ENCODE peak calls at places on chromosomes 6 and 20, in nine cellular contexts. One of them, this sample, is unnamed.

GRCh38 chr6:111076024-111076680 is 11.2 kb upstream of the SLC16A10 start:
- DNase-seq in GM04504: no peak
- DNase-seq in AG10803: no peak
- DNase-seq in activated naive CD8-positive, alpha-beta T cell treated with anti-CD3 and anti-CD28 coated beads, Interleukin-2, amount 50 U/mL, for 24 hours: no peak
- DNase-seq in CD8-positive, alpha-beta memory T cell: no peak
- DNase-seq in Caki2: peak
- DNase-seq in aorta: no peak
- DNase-seq in ELR: peak
- DNase-seq in HT-29: no peak
- DNase-seq in this sample: peak

GRCh38 chr20:6579417-6579816 is 188.1 kb upstream of the BMP2 start:
- DNase-seq in aorta: no peak
- DNase-seq in GM04504: no peak
- DNase-seq in Caki2: no peak
- DNase-seq in CD8-positive, alpha-beta memory T cell: no peak
- DNase-seq in activated naive CD8-positive, alpha-beta T cell treated with anti-CD3 and anti-CD28 coated beads, Interleukin-2, amount 50 U/mL, for 24 hours: no peak
- DNase-seq in ELR: no peak
- DNase-seq in AG10803: peak
- DNase-seq in HT-29: no peak
- DNase-seq in this sample: no peak

GRCh38 chr6:144411506-144412165 is 126.5 kb downstream of the UTRN start:
- DNase-seq in activated naive CD8-positive, alpha-beta T cell treated with anti-CD3 and anti-CD28 coated beads, Interleukin-2, amount 50 U/mL, for 24 hours: no peak
- DNase-seq in CD8-positive, alpha-beta memory T cell: no peak
- DNase-seq in Caki2: peak
- DNase-seq in ELR: peak
- DNase-seq in GM04504: no peak
- DNase-seq in HT-29: peak
- DNase-seq in AG10803: peak
- DNase-seq in aorta: no peak
- DNase-seq in this sample: peak

GRCh38 chr6:18845891-18846290 is 458.7 kb downstream of the RNF144B start:
- DNase-seq in HT-29: no peak
- DNase-seq in GM04504: no peak
- DNase-seq in CD8-positive, alpha-beta memory T cell: no peak
- DNase-seq in AG10803: no peak
- DNase-seq in Caki2: peak
- DNase-seq in aorta: no peak
- DNase-seq in ELR: no peak
- DNase-seq in activated naive CD8-positive, alpha-beta T cell treated with anti-CD3 and anti-CD28 coated beads, Interleukin-2, amount 50 U/mL, for 24 hours: no peak
- DNase-seq in this sample: no peak

GRCh38 chr6:123380257-123380656 is 256.5 kb downstream of the TRDN start:
- DNase-seq in ELR: peak
- DNase-seq in AG10803: peak
- DNase-seq in aorta: no peak
- DNase-seq in Caki2: peak
- DNase-seq in GM04504: no peak
- DNase-seq in activated naive CD8-positive, alpha-beta T cell treated with anti-CD3 and anti-CD28 coated beads, Interleukin-2, amount 50 U/mL, for 24 hours: no peak
- DNase-seq in HT-29: peak
- DNase-seq in CD8-positive, alpha-beta memory T cell: no peak
- DNase-seq in this sample: no peak

GRCh38 chr6:53615633-53616449 is 49.7 kb downstream of the KLHL31 start:
- DNase-seq in GM04504: no peak
- DNase-seq in Caki2: peak
- DNase-seq in CD8-positive, alpha-beta memory T cell: no peak
- DNase-seq in activated naive CD8-positive, alpha-beta T cell treated with anti-CD3 and anti-CD28 coated beads, Interleukin-2, amount 50 U/mL, for 24 hours: no peak
- DNase-seq in AG10803: peak
- DNase-seq in ELR: peak
- DNase-seq in aorta: no peak
- DNase-seq in HT-29: peak
- DNase-seq in this sample: peak

GRCh38 chr6:8139451-8139850 is 37.1 kb upstream of the EEF1E1 start:
- DNase-seq in aorta: no peak
- DNase-seq in ELR: no peak
- DNase-seq in HT-29: no peak
- DNase-seq in CD8-positive, alpha-beta memory T cell: no peak
- DNase-seq in activated naive CD8-positive, alpha-beta T cell treated with anti-CD3 and anti-CD28 coated beads, Interleukin-2, amount 50 U/mL, for 24 hours: no peak
- DNase-seq in AG10803: no peak
- DNase-seq in Caki2: no peak
- DNase-seq in GM04504: no peak
- DNase-seq in this sample: no peak

GRCh38 chr6:8678466-8678865 is 243.1 kb upstream of the SLC35B3 start:
- DNase-seq in activated naive CD8-positive, alpha-beta T cell treated with anti-CD3 and anti-CD28 coated beads, Interleukin-2, amount 50 U/mL, for 24 hours: no peak
- DNase-seq in aorta: no peak
- DNase-seq in Caki2: no peak
- DNase-seq in ELR: no peak
- DNase-seq in AG10803: no peak
- DNase-seq in GM04504: no peak
- DNase-seq in CD8-positive, alpha-beta memory T cell: no peak
- DNase-seq in HT-29: no peak
- DNase-seq in this sample: no peak

GRCh38 chr6:147285087-147285855 is 81.1 kb downstream of the STXBP5 start:
- DNase-seq in aorta: no peak
- DNase-seq in activated naive CD8-positive, alpha-beta T cell treated with anti-CD3 and anti-CD28 coated beads, Interleukin-2, amount 50 U/mL, for 24 hours: no peak
- DNase-seq in CD8-positive, alpha-beta memory T cell: peak
- DNase-seq in AG10803: peak
- DNase-seq in ELR: peak
- DNase-seq in GM04504: peak
- DNase-seq in Caki2: peak
- DNase-seq in HT-29: peak
- DNase-seq in this sample: no peak

GRCh38 chr6:149134531-149134933 is 183.0 kb upstream of the TAB2 start:
- DNase-seq in Caki2: no peak
- DNase-seq in aorta: no peak
- DNase-seq in ELR: no peak
- DNase-seq in CD8-positive, alpha-beta memory T cell: no peak
- DNase-seq in GM04504: no peak
- DNase-seq in AG10803: peak
- DNase-seq in HT-29: peak
- DNase-seq in activated naive CD8-positive, alpha-beta T cell treated with anti-CD3 and anti-CD28 coated beads, Interleukin-2, amount 50 U/mL, for 24 hours: no peak
- DNase-seq in this sample: no peak

GRCh38 chr20:3635346-3635745 is 27.9 kb downstream of the GFRA4 start:
- DNase-seq in AG10803: peak
- DNase-seq in GM04504: no peak
- DNase-seq in CD8-positive, alpha-beta memory T cell: no peak
- DNase-seq in activated naive CD8-positive, alpha-beta T cell treated with anti-CD3 and anti-CD28 coated beads, Interleukin-2, amount 50 U/mL, for 24 hours: no peak
- DNase-seq in HT-29: no peak
- DNase-seq in ELR: no peak
- DNase-seq in Caki2: no peak
- DNase-seq in aorta: no peak
- DNase-seq in this sample: no peak

GRCh38 chr20:59289994-59290393 is 10.4 kb upstream of the EDN3 start:
- DNase-seq in ELR: no peak
- DNase-seq in CD8-positive, alpha-beta memory T cell: no peak
- DNase-seq in HT-29: no peak
- DNase-seq in AG10803: no peak
- DNase-seq in GM04504: no peak
- DNase-seq in activated naive CD8-positive, alpha-beta T cell treated with anti-CD3 and anti-CD28 coated beads, Interleukin-2, amount 50 U/mL, for 24 hours: no peak
- DNase-seq in Caki2: no peak
- DNase-seq in aorta: no peak
- DNase-seq in this sample: no peak

GRCh38 chr6:7894272-7895124 is 16.1 kb downstream of the TXNDC5 start:
- DNase-seq in activated naive CD8-positive, alpha-beta T cell treated with anti-CD3 and anti-CD28 coated beads, Interleukin-2, amount 50 U/mL, for 24 hours: no peak
- DNase-seq in GM04504: no peak
- DNase-seq in AG10803: peak
- DNase-seq in CD8-positive, alpha-beta memory T cell: no peak
- DNase-seq in Caki2: no peak
- DNase-seq in aorta: no peak
- DNase-seq in HT-29: no peak
- DNase-seq in ELR: no peak
- DNase-seq in this sample: no peak

GRCh38 chr6:97136644-97137358 is 146.2 kb downstream of the MMS22L start:
- DNase-seq in HT-29: no peak
- DNase-seq in aorta: no peak
- DNase-seq in AG10803: peak
- DNase-seq in CD8-positive, alpha-beta memory T cell: no peak
- DNase-seq in activated naive CD8-positive, alpha-beta T cell treated with anti-CD3 and anti-CD28 coated beads, Interleukin-2, amount 50 U/mL, for 24 hours: no peak
- DNase-seq in GM04504: no peak
- DNase-seq in ELR: no peak
- DNase-seq in Caki2: no peak
- DNase-seq in this sample: no peak

GRCh38 chr6:108958900-108959770 is 110.9 kb downstream of the ARMC2 start:
- DNase-seq in CD8-positive, alpha-beta memory T cell: no peak
- DNase-seq in Caki2: no peak
- DNase-seq in ELR: no peak
- DNase-seq in AG10803: no peak
- DNase-seq in activated naive CD8-positive, alpha-beta T cell treated with anti-CD3 and anti-CD28 coated beads, Interleukin-2, amount 50 U/mL, for 24 hours: no peak
- DNase-seq in aorta: no peak
- DNase-seq in HT-29: no peak
- DNase-seq in GM04504: no peak
- DNase-seq in this sample: no peak

GRCh38 chr6:137033828-137034227 is 10.9 kb downstream of the IL20RA start:
- DNase-seq in aorta: no peak
- DNase-seq in CD8-positive, alpha-beta memory T cell: peak
- DNase-seq in ELR: peak
- DNase-seq in AG10803: peak
- DNase-seq in HT-29: no peak
- DNase-seq in Caki2: no peak
- DNase-seq in activated naive CD8-positive, alpha-beta T cell treated with anti-CD3 and anti-CD28 coated beads, Interleukin-2, amount 50 U/mL, for 24 hours: peak
- DNase-seq in GM04504: no peak
- DNase-seq in this sample: peak

GRCh38 chr20:49237531-49237930 is 18.3 kb downstream of the DDX27 start:
- DNase-seq in GM04504: no peak
- DNase-seq in HT-29: no peak
- DNase-seq in Caki2: no peak
- DNase-seq in AG10803: no peak
- DNase-seq in activated naive CD8-positive, alpha-beta T cell treated with anti-CD3 and anti-CD28 coated beads, Interleukin-2, amount 50 U/mL, for 24 hours: no peak
- DNase-seq in ELR: no peak
- DNase-seq in aorta: peak
- DNase-seq in CD8-positive, alpha-beta memory T cell: no peak
- DNase-seq in this sample: no peak

GRCh38 chr20:60007452-60007851 is 49.2 kb downstream of the CDH26 start:
- DNase-seq in ELR: no peak
- DNase-seq in HT-29: no peak
- DNase-seq in aorta: no peak
- DNase-seq in activated naive CD8-positive, alpha-beta T cell treated with anti-CD3 and anti-CD28 coated beads, Interleukin-2, amount 50 U/mL, for 24 hours: no peak
- DNase-seq in AG10803: peak
- DNase-seq in CD8-positive, alpha-beta memory T cell: no peak
- DNase-seq in GM04504: no peak
- DNase-seq in Caki2: no peak
- DNase-seq in this sample: no peak

GRCh38 chr20:1805161-1805581 is 90.0 kb upstream of the SIRPA start:
- DNase-seq in activated naive CD8-positive, alpha-beta T cell treated with anti-CD3 and anti-CD28 coated beads, Interleukin-2, amount 50 U/mL, for 24 hours: no peak
- DNase-seq in AG10803: peak
- DNase-seq in CD8-positive, alpha-beta memory T cell: no peak
- DNase-seq in Caki2: no peak
- DNase-seq in aorta: no peak
- DNase-seq in HT-29: no peak
- DNase-seq in GM04504: no peak
- DNase-seq in ELR: no peak
- DNase-seq in this sample: no peak

GRCh38 chr20:14055127-14055742 is 59.9 kb downstream of the MACROD2 start:
- DNase-seq in aorta: no peak
- DNase-seq in CD8-positive, alpha-beta memory T cell: peak
- DNase-seq in Caki2: peak
- DNase-seq in GM04504: peak
- DNase-seq in activated naive CD8-positive, alpha-beta T cell treated with anti-CD3 and anti-CD28 coated beads, Interleukin-2, amount 50 U/mL, for 24 hours: peak
- DNase-seq in ELR: peak
- DNase-seq in AG10803: peak
- DNase-seq in HT-29: peak
- DNase-seq in this sample: peak

GRCh38 chr6:142381845-142382378 is 80.1 kb downstream of the ADGRG6 start:
- DNase-seq in aorta: no peak
- DNase-seq in CD8-positive, alpha-beta memory T cell: no peak
- DNase-seq in Caki2: no peak
- DNase-seq in GM04504: no peak
- DNase-seq in AG10803: peak
- DNase-seq in ELR: no peak
- DNase-seq in HT-29: no peak
- DNase-seq in activated naive CD8-positive, alpha-beta T cell treated with anti-CD3 and anti-CD28 coated beads, Interleukin-2, amount 50 U/mL, for 24 hours: no peak
- DNase-seq in this sample: no peak

GRCh38 chr6:42175860-42176259 is 2.7 kb downstream of the GUCA1A start:
- DNase-seq in AG10803: no peak
- DNase-seq in Caki2: no peak
- DNase-seq in ELR: peak
- DNase-seq in GM04504: no peak
- DNase-seq in activated naive CD8-positive, alpha-beta T cell treated with anti-CD3 and anti-CD28 coated beads, Interleukin-2, amount 50 U/mL, for 24 hours: no peak
- DNase-seq in CD8-positive, alpha-beta memory T cell: no peak
- DNase-seq in HT-29: peak
- DNase-seq in aorta: no peak
- DNase-seq in this sample: no peak

GRCh38 chr6:18405477-18406293 is 18.5 kb downstream of the RNF144B start:
- DNase-seq in CD8-positive, alpha-beta memory T cell: no peak
- DNase-seq in aorta: no peak
- DNase-seq in HT-29: peak
- DNase-seq in activated naive CD8-positive, alpha-beta T cell treated with anti-CD3 and anti-CD28 coated beads, Interleukin-2, amount 50 U/mL, for 24 hours: no peak
- DNase-seq in ELR: peak
- DNase-seq in AG10803: peak
- DNase-seq in Caki2: peak
- DNase-seq in GM04504: peak
- DNase-seq in this sample: peak

GRCh38 chr20:43921227-43921780 is 6.7 kb downstream of the TOX2 start:
- DNase-seq in AG10803: no peak
- DNase-seq in aorta: no peak
- DNase-seq in HT-29: no peak
- DNase-seq in GM04504: no peak
- DNase-seq in Caki2: no peak
- DNase-seq in activated naive CD8-positive, alpha-beta T cell treated with anti-CD3 and anti-CD28 coated beads, Interleukin-2, amount 50 U/mL, for 24 hours: no peak
- DNase-seq in CD8-positive, alpha-beta memory T cell: no peak
- DNase-seq in ELR: no peak
- DNase-seq in this sample: no peak

GRCh38 chr6:13272131-13273046 is 55.9 kb downstream of the TBC1D7 start:
- DNase-seq in ELR: no peak
- DNase-seq in activated naive CD8-positive, alpha-beta T cell treated with anti-CD3 and anti-CD28 coated beads, Interleukin-2, amount 50 U/mL, for 24 hours: no peak
- DNase-seq in AG10803: no peak
- DNase-seq in GM04504: no peak
- DNase-seq in CD8-positive, alpha-beta memory T cell: no peak
- DNase-seq in HT-29: no peak
- DNase-seq in Caki2: peak
- DNase-seq in aorta: no peak
- DNase-seq in this sample: peak

GRCh38 chr20:58718729-58719128 is 26.1 kb downstream of the NPEPL1 start:
- DNase-seq in Caki2: no peak
- DNase-seq in AG10803: no peak
- DNase-seq in activated naive CD8-positive, alpha-beta T cell treated with anti-CD3 and anti-CD28 coated beads, Interleukin-2, amount 50 U/mL, for 24 hours: no peak
- DNase-seq in aorta: peak
- DNase-seq in HT-29: no peak
- DNase-seq in CD8-positive, alpha-beta memory T cell: no peak
- DNase-seq in GM04504: no peak
- DNase-seq in ELR: no peak
- DNase-seq in this sample: no peak

GRCh38 chr6:39086294-39086693 is 28.7 kb downstream of the SAYSD1 start:
- DNase-seq in Caki2: no peak
- DNase-seq in HT-29: no peak
- DNase-seq in CD8-positive, alpha-beta memory T cell: no peak
- DNase-seq in GM04504: no peak
- DNase-seq in aorta: no peak
- DNase-seq in ELR: no peak
- DNase-seq in activated naive CD8-positive, alpha-beta T cell treated with anti-CD3 and anti-CD28 coated beads, Interleukin-2, amount 50 U/mL, for 24 hours: peak
- DNase-seq in AG10803: no peak
- DNase-seq in this sample: no peak

GRCh38 chr20:24612799-24613775 is 143.7 kb downstream of the SYNDIG1 start:
- DNase-seq in HT-29: no peak
- DNase-seq in GM04504: no peak
- DNase-seq in activated naive CD8-positive, alpha-beta T cell treated with anti-CD3 and anti-CD28 coated beads, Interleukin-2, amount 50 U/mL, for 24 hours: no peak
- DNase-seq in CD8-positive, alpha-beta memory T cell: no peak
- DNase-seq in AG10803: no peak
- DNase-seq in Caki2: no peak
- DNase-seq in aorta: no peak
- DNase-seq in ELR: no peak
- DNase-seq in this sample: no peak

GRCh38 chr6:33578588-33579011 is 1.5 kb downstream of the BAK1 start:
- DNase-seq in Caki2: no peak
- DNase-seq in aorta: no peak
- DNase-seq in HT-29: no peak
- DNase-seq in activated naive CD8-positive, alpha-beta T cell treated with anti-CD3 and anti-CD28 coated beads, Interleukin-2, amount 50 U/mL, for 24 hours: peak
- DNase-seq in ELR: no peak
- DNase-seq in CD8-positive, alpha-beta memory T cell: peak
- DNase-seq in GM04504: no peak
- DNase-seq in AG10803: no peak
- DNase-seq in this sample: no peak

GRCh38 chr6:29626948-29627761 is 5.8 kb downstream of the GABBR1 start:
- DNase-seq in aorta: no peak
- DNase-seq in ELR: peak
- DNase-seq in activated naive CD8-positive, alpha-beta T cell treated with anti-CD3 and anti-CD28 coated beads, Interleukin-2, amount 50 U/mL, for 24 hours: no peak
- DNase-seq in Caki2: no peak
- DNase-seq in GM04504: no peak
- DNase-seq in AG10803: no peak
- DNase-seq in CD8-positive, alpha-beta memory T cell: no peak
- DNase-seq in HT-29: no peak
- DNase-seq in this sample: no peak

GRCh38 chr20:61146006-61146405 is 106.1 kb upstream of the CDH4 start:
- DNase-seq in GM04504: no peak
- DNase-seq in ELR: no peak
- DNase-seq in AG10803: peak
- DNase-seq in HT-29: no peak
- DNase-seq in Caki2: no peak
- DNase-seq in aorta: no peak
- DNase-seq in activated naive CD8-positive, alpha-beta T cell treated with anti-CD3 and anti-CD28 coated beads, Interleukin-2, amount 50 U/mL, for 24 hours: no peak
- DNase-seq in CD8-positive, alpha-beta memory T cell: no peak
- DNase-seq in this sample: no peak